ENCODE peak calls at places on chromosomes 4 and X, in eight cellular contexts. One of them, this sample, is unnamed.

GRCh38 chr4:157271166-157271869 is 50.8 kb downstream of the GRIA2 start:
- DNase-seq in ELR: peak
- DNase-seq in left colon: no peak
- DNase-seq in hypothalamus: no peak
- DNase-seq in iPS DF 19.7: no peak
- DNase-seq in activated CD8-positive, alpha-beta memory T cell treated with anti-CD3 and anti-CD28 coated beads for 48 hours: no peak
- DNase-seq in iris pigment epithelial cell: peak
- DNase-seq in G401: no peak
- DNase-seq in this sample: no peak

GRCh38 chr4:151022586-151022985 is 7.5 kb upstream of the LRBA start:
- DNase-seq in ELR: no peak
- DNase-seq in left colon: no peak
- DNase-seq in hypothalamus: no peak
- DNase-seq in iPS DF 19.7: no peak
- DNase-seq in activated CD8-positive, alpha-beta memory T cell treated with anti-CD3 and anti-CD28 coated beads for 48 hours: no peak
- DNase-seq in iris pigment epithelial cell: no peak
- DNase-seq in G401: no peak
- DNase-seq in this sample: no peak

GRCh38 chr4:5821665-5822358 is 71.1 kb downstream of the CRMP1 start:
- DNase-seq in ELR: peak
- DNase-seq in left colon: no peak
- DNase-seq in hypothalamus: no peak
- DNase-seq in iPS DF 19.7: peak
- DNase-seq in activated CD8-positive, alpha-beta memory T cell treated with anti-CD3 and anti-CD28 coated beads for 48 hours: no peak
- DNase-seq in iris pigment epithelial cell: no peak
- DNase-seq in G401: no peak
- DNase-seq in this sample: no peak

GRCh38 chr4:126627255-126627654 is 1005.5 kb upstream of the INTU start:
- DNase-seq in ELR: peak
- DNase-seq in left colon: no peak
- DNase-seq in hypothalamus: no peak
- DNase-seq in iPS DF 19.7: no peak
- DNase-seq in activated CD8-positive, alpha-beta memory T cell treated with anti-CD3 and anti-CD28 coated beads for 48 hours: no peak
- DNase-seq in iris pigment epithelial cell: peak
- DNase-seq in G401: no peak
- DNase-seq in this sample: no peak

GRCh38 chr4:15341733-15342300 is 86.0 kb upstream of the C1QTNF7 start:
- DNase-seq in ELR: no peak
- DNase-seq in left colon: no peak
- DNase-seq in hypothalamus: no peak
- DNase-seq in iPS DF 19.7: no peak
- DNase-seq in activated CD8-positive, alpha-beta memory T cell treated with anti-CD3 and anti-CD28 coated beads for 48 hours: no peak
- DNase-seq in iris pigment epithelial cell: no peak
- DNase-seq in G401: no peak
- DNase-seq in this sample: no peak

GRCh38 chr4:104826171-104826570 is 320.5 kb upstream of the TET2 start:
- DNase-seq in ELR: no peak
- DNase-seq in left colon: no peak
- DNase-seq in hypothalamus: no peak
- DNase-seq in iPS DF 19.7: no peak
- DNase-seq in activated CD8-positive, alpha-beta memory T cell treated with anti-CD3 and anti-CD28 coated beads for 48 hours: no peak
- DNase-seq in iris pigment epithelial cell: no peak
- DNase-seq in G401: no peak
- DNase-seq in this sample: no peak

GRCh38 chrX:70038951-70039350 is 10.8 kb downstream of the AWAT2 start:
- DNase-seq in ELR: peak
- DNase-seq in left colon: peak
- DNase-seq in hypothalamus: no peak
- DNase-seq in iPS DF 19.7: no peak
- DNase-seq in activated CD8-positive, alpha-beta memory T cell treated with anti-CD3 and anti-CD28 coated beads for 48 hours: no peak
- DNase-seq in iris pigment epithelial cell: no peak
- DNase-seq in G401: no peak
- DNase-seq in this sample: no peak

GRCh38 chrX:119398974-119399771 is at the start of gene SLC25A43:
- DNase-seq in ELR: peak
- DNase-seq in left colon: peak
- DNase-seq in hypothalamus: peak
- DNase-seq in iPS DF 19.7: no peak
- DNase-seq in activated CD8-positive, alpha-beta memory T cell treated with anti-CD3 and anti-CD28 coated beads for 48 hours: no peak
- DNase-seq in iris pigment epithelial cell: peak
- DNase-seq in G401: peak
- DNase-seq in this sample: peak

GRCh38 chrX:115093206-115093605 is 75.8 kb upstream of the IL13RA2 start:
- DNase-seq in ELR: no peak
- DNase-seq in left colon: no peak
- DNase-seq in hypothalamus: no peak
- DNase-seq in iPS DF 19.7: no peak
- DNase-seq in activated CD8-positive, alpha-beta memory T cell treated with anti-CD3 and anti-CD28 coated beads for 48 hours: no peak
- DNase-seq in iris pigment epithelial cell: no peak
- DNase-seq in G401: no peak
- DNase-seq in this sample: no peak

GRCh38 chr4:126957555-126958440 is 675.0 kb upstream of the INTU start:
- DNase-seq in ELR: peak
- DNase-seq in left colon: no peak
- DNase-seq in hypothalamus: no peak
- DNase-seq in iPS DF 19.7: no peak
- DNase-seq in activated CD8-positive, alpha-beta memory T cell treated with anti-CD3 and anti-CD28 coated beads for 48 hours: no peak
- DNase-seq in iris pigment epithelial cell: peak
- DNase-seq in G401: no peak
- DNase-seq in this sample: no peak

GRCh38 chr4:4574792-4575191 is 32.9 kb upstream of the STX18 start:
- DNase-seq in ELR: peak
- DNase-seq in left colon: peak
- DNase-seq in hypothalamus: no peak
- DNase-seq in iPS DF 19.7: no peak
- DNase-seq in activated CD8-positive, alpha-beta memory T cell treated with anti-CD3 and anti-CD28 coated beads for 48 hours: no peak
- DNase-seq in iris pigment epithelial cell: peak
- DNase-seq in G401: no peak
- DNase-seq in this sample: no peak

GRCh38 chr4:1655081-1655480 is 29.0 kb downstream of the FAM53A start:
- DNase-seq in ELR: no peak
- DNase-seq in left colon: no peak
- DNase-seq in hypothalamus: no peak
- DNase-seq in iPS DF 19.7: no peak
- DNase-seq in activated CD8-positive, alpha-beta memory T cell treated with anti-CD3 and anti-CD28 coated beads for 48 hours: no peak
- DNase-seq in iris pigment epithelial cell: no peak
- DNase-seq in G401: no peak
- DNase-seq in this sample: no peak

GRCh38 chrX:85993539-85994197 is 53.7 kb downstream of the CHM start:
- DNase-seq in ELR: peak
- DNase-seq in left colon: no peak
- DNase-seq in hypothalamus: no peak
- DNase-seq in iPS DF 19.7: no peak
- DNase-seq in activated CD8-positive, alpha-beta memory T cell treated with anti-CD3 and anti-CD28 coated beads for 48 hours: no peak
- DNase-seq in iris pigment epithelial cell: peak
- DNase-seq in G401: no peak
- DNase-seq in this sample: no peak

GRCh38 chr4:76306882-76307669 is 543 bp downstream of the STBD1 start:
- DNase-seq in ELR: peak
- DNase-seq in left colon: peak
- DNase-seq in hypothalamus: peak
- DNase-seq in iPS DF 19.7: no peak
- DNase-seq in activated CD8-positive, alpha-beta memory T cell treated with anti-CD3 and anti-CD28 coated beads for 48 hours: no peak
- DNase-seq in iris pigment epithelial cell: peak
- DNase-seq in G401: no peak
- DNase-seq in this sample: no peak

GRCh38 chr4:183118585-183118984 is 19.5 kb downstream of the WWC2 start:
- DNase-seq in ELR: peak
- DNase-seq in left colon: no peak
- DNase-seq in hypothalamus: no peak
- DNase-seq in iPS DF 19.7: no peak
- DNase-seq in activated CD8-positive, alpha-beta memory T cell treated with anti-CD3 and anti-CD28 coated beads for 48 hours: no peak
- DNase-seq in iris pigment epithelial cell: peak
- DNase-seq in G401: no peak
- DNase-seq in this sample: no peak

GRCh38 chr4:79209822-79210635 is 115.8 kb downstream of the NAA11 start:
- DNase-seq in ELR: peak
- DNase-seq in left colon: peak
- DNase-seq in hypothalamus: no peak
- DNase-seq in iPS DF 19.7: no peak
- DNase-seq in activated CD8-positive, alpha-beta memory T cell treated with anti-CD3 and anti-CD28 coated beads for 48 hours: no peak
- DNase-seq in iris pigment epithelial cell: peak
- DNase-seq in G401: peak
- DNase-seq in this sample: no peak

GRCh38 chr4:83034630-83035494 is at the start of gene COPS4:
- DNase-seq in ELR: peak
- DNase-seq in left colon: peak
- DNase-seq in hypothalamus: peak
- DNase-seq in iPS DF 19.7: peak
- DNase-seq in activated CD8-positive, alpha-beta memory T cell treated with anti-CD3 and anti-CD28 coated beads for 48 hours: peak
- DNase-seq in iris pigment epithelial cell: peak
- DNase-seq in G401: peak
- DNase-seq in this sample: peak

GRCh38 chr4:132063829-132064228 is 1085.3 kb upstream of the PCDH10 start:
- DNase-seq in ELR: no peak
- DNase-seq in left colon: no peak
- DNase-seq in hypothalamus: no peak
- DNase-seq in iPS DF 19.7: no peak
- DNase-seq in activated CD8-positive, alpha-beta memory T cell treated with anti-CD3 and anti-CD28 coated beads for 48 hours: no peak
- DNase-seq in iris pigment epithelial cell: peak
- DNase-seq in G401: no peak
- DNase-seq in this sample: no peak

GRCh38 chr4:133802741-133803140 is 398.8 kb downstream of the PABPC4L start:
- DNase-seq in ELR: peak
- DNase-seq in left colon: no peak
- DNase-seq in hypothalamus: no peak
- DNase-seq in iPS DF 19.7: no peak
- DNase-seq in activated CD8-positive, alpha-beta memory T cell treated with anti-CD3 and anti-CD28 coated beads for 48 hours: no peak
- DNase-seq in iris pigment epithelial cell: peak
- DNase-seq in G401: no peak
- DNase-seq in this sample: no peak

GRCh38 chr4:150250998-150251651 is 172.9 kb downstream of the DCLK2 start:
- DNase-seq in ELR: no peak
- DNase-seq in left colon: no peak
- DNase-seq in hypothalamus: no peak
- DNase-seq in iPS DF 19.7: no peak
- DNase-seq in activated CD8-positive, alpha-beta memory T cell treated with anti-CD3 and anti-CD28 coated beads for 48 hours: no peak
- DNase-seq in iris pigment epithelial cell: no peak
- DNase-seq in G401: no peak
- DNase-seq in this sample: no peak

GRCh38 chrX:11754958-11755645 is 2.9 kb upstream of the MSL3 start:
- DNase-seq in ELR: no peak
- DNase-seq in left colon: no peak
- DNase-seq in hypothalamus: no peak
- DNase-seq in iPS DF 19.7: no peak
- DNase-seq in activated CD8-positive, alpha-beta memory T cell treated with anti-CD3 and anti-CD28 coated beads for 48 hours: no peak
- DNase-seq in iris pigment epithelial cell: no peak
- DNase-seq in G401: no peak
- DNase-seq in this sample: no peak

GRCh38 chr4:79576480-79576803 is 168.4 kb upstream of the GK2 start:
- DNase-seq in ELR: peak
- DNase-seq in left colon: peak
- DNase-seq in hypothalamus: no peak
- DNase-seq in iPS DF 19.7: no peak
- DNase-seq in activated CD8-positive, alpha-beta memory T cell treated with anti-CD3 and anti-CD28 coated beads for 48 hours: no peak
- DNase-seq in iris pigment epithelial cell: peak
- DNase-seq in G401: peak
- DNase-seq in this sample: no peak

GRCh38 chr4:110503588-110504435 is 27.9 kb downstream of the ENPEP start:
- DNase-seq in ELR: no peak
- DNase-seq in left colon: no peak
- DNase-seq in hypothalamus: no peak
- DNase-seq in iPS DF 19.7: no peak
- DNase-seq in activated CD8-positive, alpha-beta memory T cell treated with anti-CD3 and anti-CD28 coated beads for 48 hours: no peak
- DNase-seq in iris pigment epithelial cell: peak
- DNase-seq in G401: no peak
- DNase-seq in this sample: no peak

GRCh38 chrX:107324493-107325310 is 118.3 kb downstream of the DNAAF6 start:
- DNase-seq in ELR: peak
- DNase-seq in left colon: peak
- DNase-seq in hypothalamus: no peak
- DNase-seq in iPS DF 19.7: peak
- DNase-seq in activated CD8-positive, alpha-beta memory T cell treated with anti-CD3 and anti-CD28 coated beads for 48 hours: no peak
- DNase-seq in iris pigment epithelial cell: peak
- DNase-seq in G401: peak
- DNase-seq in this sample: no peak